ENCODE peak calls at places on chromosomes 7 and 10, in eight cellular contexts. One of them, this sample, is unnamed.
A peak's percentile ranks its signal among the peaks of the same experiment; 100 is the strongest.

GRCh38 chr7:54394877-54395276 is 147.3 kb upstream of the VSTM2A start:
- DNase-seq in NB4: peak; percentile 25
- DNase-seq in hepatocyte: no peak
- DNase-seq in body of pancreas: no peak
- DNase-seq in AG04449: no peak
- DNase-seq in AG10803: no peak
- DNase-seq in kidney epithelial cell: no peak
- DNase-seq in upper lobe of right lung: no peak
- DNase-seq in this sample: no peak

GRCh38 chr10:46530249-46531186 is 25.9 kb downstream of the GPRIN2 start:
- DNase-seq in NB4: peak; percentile 92
- DNase-seq in hepatocyte: peak; percentile 85
- DNase-seq in body of pancreas: peak; percentile 6
- DNase-seq in AG04449: peak; percentile 97
- DNase-seq in AG10803: peak; percentile 98
- DNase-seq in kidney epithelial cell: no peak
- DNase-seq in upper lobe of right lung: no peak
- DNase-seq in this sample: peak; percentile 96

GRCh38 chr7:35424869-35425495 is 171.1 kb upstream of the TBX20 start:
- DNase-seq in NB4: peak; percentile 68
- DNase-seq in hepatocyte: peak; percentile 75
- DNase-seq in body of pancreas: peak; percentile 78
- DNase-seq in AG04449: no peak
- DNase-seq in AG10803: peak; percentile 53
- DNase-seq in kidney epithelial cell: peak; percentile 4
- DNase-seq in upper lobe of right lung: peak; percentile 74
- DNase-seq in this sample: peak; percentile 69

GRCh38 chr7:7693881-7694280 is 24.5 kb downstream of the RPA3 start:
- DNase-seq in NB4: no peak
- DNase-seq in hepatocyte: no peak
- DNase-seq in body of pancreas: no peak
- DNase-seq in AG04449: peak; percentile 70
- DNase-seq in AG10803: peak; percentile 75
- DNase-seq in kidney epithelial cell: peak; percentile 87
- DNase-seq in upper lobe of right lung: no peak
- DNase-seq in this sample: peak; percentile 72

GRCh38 chr7:35495377-35495776 is 199.6 kb downstream of the HERPUD2 start:
- DNase-seq in NB4: no peak
- DNase-seq in hepatocyte: no peak
- DNase-seq in body of pancreas: no peak
- DNase-seq in AG04449: no peak
- DNase-seq in AG10803: no peak
- DNase-seq in kidney epithelial cell: no peak
- DNase-seq in upper lobe of right lung: no peak
- DNase-seq in this sample: no peak

GRCh38 chr10:78494179-78494578 is 460.5 kb downstream of the RPS24 start:
- DNase-seq in NB4: no peak
- DNase-seq in hepatocyte: no peak
- DNase-seq in body of pancreas: no peak
- DNase-seq in AG04449: no peak
- DNase-seq in AG10803: no peak
- DNase-seq in kidney epithelial cell: no peak
- DNase-seq in upper lobe of right lung: no peak
- DNase-seq in this sample: no peak

GRCh38 chr10:5089869-5090268 is 4.3 kb upstream of the AKR1C3 start:
- DNase-seq in NB4: peak; percentile 38
- DNase-seq in hepatocyte: no peak
- DNase-seq in body of pancreas: no peak
- DNase-seq in AG04449: no peak
- DNase-seq in AG10803: peak; percentile 40
- DNase-seq in kidney epithelial cell: no peak
- DNase-seq in upper lobe of right lung: no peak
- DNase-seq in this sample: peak; percentile 60

GRCh38 chr10:27819781-27820531 is 74.3 kb upstream of the MKX start:
- DNase-seq in NB4: no peak
- DNase-seq in hepatocyte: peak; percentile 64
- DNase-seq in body of pancreas: peak; percentile 46
- DNase-seq in AG04449: peak; percentile 34
- DNase-seq in AG10803: peak; percentile 75
- DNase-seq in kidney epithelial cell: peak; percentile 34
- DNase-seq in upper lobe of right lung: no peak
- DNase-seq in this sample: peak; percentile 32

GRCh38 chr7:4694653-4695335 is 12.7 kb downstream of the FOXK1 start:
- DNase-seq in NB4: no peak
- DNase-seq in hepatocyte: peak; percentile 27
- DNase-seq in body of pancreas: peak; percentile 27
- DNase-seq in AG04449: no peak
- DNase-seq in AG10803: peak; percentile 84
- DNase-seq in kidney epithelial cell: no peak
- DNase-seq in upper lobe of right lung: no peak
- DNase-seq in this sample: peak; percentile 85

GRCh38 chr10:73117976-73118743 is 7.9 kb downstream of the NUDT13 start:
- DNase-seq in NB4: peak; percentile 56
- DNase-seq in hepatocyte: peak; percentile 25
- DNase-seq in body of pancreas: no peak
- DNase-seq in AG04449: no peak
- DNase-seq in AG10803: no peak
- DNase-seq in kidney epithelial cell: no peak
- DNase-seq in upper lobe of right lung: no peak
- DNase-seq in this sample: peak; percentile 46

GRCh38 chr10:132462463-132463332 is 65.7 kb downstream of the PWWP2B start:
- DNase-seq in NB4: no peak
- DNase-seq in hepatocyte: no peak
- DNase-seq in body of pancreas: no peak
- DNase-seq in AG04449: no peak
- DNase-seq in AG10803: no peak
- DNase-seq in kidney epithelial cell: no peak
- DNase-seq in upper lobe of right lung: no peak
- DNase-seq in this sample: no peak

GRCh38 chr7:130733866-130734524 is at the start of gene KLF14:
- DNase-seq in NB4: peak; percentile 57
- DNase-seq in hepatocyte: peak; percentile 35
- DNase-seq in body of pancreas: peak; percentile 66
- DNase-seq in AG04449: no peak
- DNase-seq in AG10803: no peak
- DNase-seq in kidney epithelial cell: no peak
- DNase-seq in upper lobe of right lung: peak; percentile 64
- DNase-seq in this sample: no peak

GRCh38 chr7:129801882-129802281 is 150.9 kb downstream of the UBE2H start:
- DNase-seq in NB4: no peak
- DNase-seq in hepatocyte: no peak
- DNase-seq in body of pancreas: no peak
- DNase-seq in AG04449: no peak
- DNase-seq in AG10803: no peak
- DNase-seq in kidney epithelial cell: no peak
- DNase-seq in upper lobe of right lung: no peak
- DNase-seq in this sample: no peak

GRCh38 chr7:124783271-124783670 is 17.7 kb upstream of the GPR37 start:
- DNase-seq in NB4: no peak
- DNase-seq in hepatocyte: no peak
- DNase-seq in body of pancreas: no peak
- DNase-seq in AG04449: no peak
- DNase-seq in AG10803: no peak
- DNase-seq in kidney epithelial cell: no peak
- DNase-seq in upper lobe of right lung: no peak
- DNase-seq in this sample: no peak

GRCh38 chr7:73433924-73434700 is 534 bp downstream of the FZD9 start:
- DNase-seq in NB4: no peak
- DNase-seq in hepatocyte: no peak
- DNase-seq in body of pancreas: peak; percentile 36
- DNase-seq in AG04449: no peak
- DNase-seq in AG10803: no peak
- DNase-seq in kidney epithelial cell: no peak
- DNase-seq in upper lobe of right lung: no peak
- DNase-seq in this sample: no peak

GRCh38 chr7:37462120-37462519 is 13.5 kb upstream of the ELMO1 start:
- DNase-seq in NB4: peak; percentile 20
- DNase-seq in hepatocyte: no peak
- DNase-seq in body of pancreas: no peak
- DNase-seq in AG04449: no peak
- DNase-seq in AG10803: no peak
- DNase-seq in kidney epithelial cell: no peak
- DNase-seq in upper lobe of right lung: no peak
- DNase-seq in this sample: no peak
- TF ChIP-seq CTCF in NB4: no peak
- TF ChIP-seq CTCF in hepatocyte: no peak
- TF ChIP-seq CTCF in body of pancreas: no peak
- TF ChIP-seq CTCF in AG04449: no peak
- TF ChIP-seq CTCF in AG10803: no peak
- TF ChIP-seq CTCF in kidney epithelial cell: no peak
- TF ChIP-seq CTCF in upper lobe of right lung: no peak
- TF ChIP-seq CTCF in this sample: no peak

DNA sequence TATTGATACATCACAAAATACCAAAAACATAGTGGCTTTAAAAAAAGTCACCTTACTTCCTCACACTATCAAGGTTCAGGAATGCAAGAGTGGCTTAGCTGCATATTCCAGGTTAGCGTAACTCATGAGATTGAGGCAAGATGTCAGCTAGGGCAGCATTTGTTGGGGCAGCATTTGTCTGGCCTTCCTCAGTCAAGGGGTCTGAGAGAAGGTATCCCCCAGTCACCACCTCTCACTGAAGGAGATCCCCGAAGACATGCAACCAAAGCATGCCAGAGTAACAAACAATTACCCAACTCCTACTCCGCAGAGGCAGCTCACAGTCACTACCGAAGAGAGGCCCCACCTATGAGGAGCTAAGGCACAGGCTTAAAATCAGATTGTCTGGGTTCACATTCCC is 48.4 kb downstream of the C10orf71 start:
- DNase-seq in NB4: no peak
- DNase-seq in hepatocyte: no peak
- DNase-seq in body of pancreas: no peak
- DNase-seq in AG04449: no peak
- DNase-seq in AG10803: no peak
- DNase-seq in kidney epithelial cell: no peak
- DNase-seq in upper lobe of right lung: no peak
- DNase-seq in this sample: no peak
- H3K4me3 ChIP-seq in NB4: no peak overlapping the region
- H3K4me3 ChIP-seq in hepatocyte: no peak overlapping the region
- H3K4me3 ChIP-seq in body of pancreas: no peak overlapping the region
- H3K4me3 ChIP-seq in AG04449: no peak overlapping the region
- H3K4me3 ChIP-seq in AG10803: no peak overlapping the region
- H3K4me3 ChIP-seq in kidney epithelial cell: no peak overlapping the region
- H3K4me3 ChIP-seq in upper lobe of right lung: no peak overlapping the region
- H3K4me3 ChIP-seq in this sample: no peak overlapping the region

DNA sequence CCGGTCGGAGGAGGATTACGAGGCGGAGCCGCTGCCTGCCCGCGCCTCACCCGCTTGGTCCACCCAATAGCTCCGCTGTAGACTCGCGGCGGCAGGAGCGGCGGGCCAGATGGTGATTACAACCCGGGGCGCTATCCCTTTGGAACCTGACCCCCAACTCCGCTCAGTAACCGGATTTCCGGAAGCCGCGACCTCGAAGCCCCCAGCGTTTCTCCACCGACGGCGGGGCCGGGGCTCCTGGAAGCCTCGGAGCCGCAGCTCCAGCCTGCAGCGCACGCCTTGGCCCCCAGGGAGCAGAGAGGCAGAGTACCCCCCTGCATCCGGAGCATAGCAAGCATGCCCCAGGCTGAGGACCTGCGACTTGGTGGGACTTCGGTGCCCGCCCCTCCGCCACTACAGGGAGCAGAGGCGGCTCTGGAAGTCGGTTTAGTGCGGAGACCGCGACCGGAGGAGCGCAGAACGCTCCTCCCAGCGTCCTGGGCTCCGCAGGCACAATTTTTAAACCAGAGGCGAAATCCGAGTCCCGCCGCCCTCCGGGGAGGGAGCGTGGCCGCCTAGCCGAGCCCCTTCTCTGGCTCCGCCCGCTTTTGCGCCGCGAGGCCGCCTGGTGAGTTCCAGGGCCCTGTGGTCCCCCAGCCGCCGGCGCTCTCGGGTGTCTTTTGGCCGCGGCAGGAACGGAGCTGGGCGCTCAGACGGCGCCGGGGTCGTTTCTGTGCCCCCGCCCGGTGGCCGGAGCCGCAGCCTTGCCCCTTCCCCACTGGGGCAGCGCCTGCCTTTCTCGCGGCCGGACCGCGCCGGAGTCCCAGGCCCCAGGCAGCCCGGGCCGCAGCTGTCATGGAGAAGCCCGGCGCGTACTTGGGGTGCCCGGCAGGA is 28.2 kb upstream of the BMS1 start:
- DNase-seq in NB4: peak; percentile 47
- DNase-seq in hepatocyte: peak; percentile 53
- DNase-seq in body of pancreas: peak; percentile 65
- DNase-seq in AG04449: no peak
- DNase-seq in AG10803: no peak
- DNase-seq in kidney epithelial cell: no peak
- DNase-seq in upper lobe of right lung: peak; percentile 71
- DNase-seq in this sample: peak; percentile 9
- TF ChIP-seq CTCF in NB4: no peak
- TF ChIP-seq CTCF in hepatocyte: no peak
- TF ChIP-seq CTCF in body of pancreas: no peak
- TF ChIP-seq CTCF in AG04449: no peak
- TF ChIP-seq CTCF in AG10803: no peak
- TF ChIP-seq CTCF in kidney epithelial cell: no peak
- TF ChIP-seq CTCF in upper lobe of right lung: peak; percentile 8
- TF ChIP-seq CTCF in this sample: no peak

GRCh38 chr10:3776796-3777571 is 8.0 kb downstream of the KLF6 start:
- DNase-seq in NB4: no peak
- DNase-seq in hepatocyte: peak; percentile 77
- DNase-seq in body of pancreas: peak; percentile 65
- DNase-seq in AG04449: no peak
- DNase-seq in AG10803: peak; percentile 96
- DNase-seq in kidney epithelial cell: no peak
- DNase-seq in upper lobe of right lung: no peak
- DNase-seq in this sample: peak; percentile 92

GRCh38 chr10:3777876-3778707 is 6.9 kb downstream of the KLF6 start:
- DNase-seq in NB4: no peak
- DNase-seq in hepatocyte: no peak
- DNase-seq in body of pancreas: no peak
- DNase-seq in AG04449: no peak
- DNase-seq in AG10803: peak; percentile 19
- DNase-seq in kidney epithelial cell: no peak
- DNase-seq in upper lobe of right lung: no peak
- DNase-seq in this sample: peak; percentile 43

GRCh38 chr10:3779146-3779707 is 5.8 kb downstream of the KLF6 start:
- DNase-seq in NB4: no peak
- DNase-seq in hepatocyte: no peak
- DNase-seq in body of pancreas: peak; percentile 36
- DNase-seq in AG04449: no peak
- DNase-seq in AG10803: peak; percentile 44
- DNase-seq in kidney epithelial cell: no peak
- DNase-seq in upper lobe of right lung: no peak
- DNase-seq in this sample: peak; percentile 58

GRCh38 chr10:3780056-3780765 is 4.8 kb downstream of the KLF6 start:
- DNase-seq in NB4: no peak
- DNase-seq in hepatocyte: no peak
- DNase-seq in body of pancreas: peak; percentile 54
- DNase-seq in AG04449: no peak
- DNase-seq in AG10803: peak; percentile 85
- DNase-seq in kidney epithelial cell: no peak
- DNase-seq in upper lobe of right lung: no peak
- DNase-seq in this sample: peak; percentile 65

GRCh38 chr10:3778708-3779108 is 6.3 kb downstream of the KLF6 start:
- DNase-seq in NB4: no peak
- DNase-seq in hepatocyte: no peak
- DNase-seq in body of pancreas: no peak
- DNase-seq in AG04449: no peak
- DNase-seq in AG10803: peak; percentile 19
- DNase-seq in kidney epithelial cell: no peak
- DNase-seq in upper lobe of right lung: no peak
- DNase-seq in this sample: peak; percentile 54
- H3K4me3 ChIP-seq in NB4: no peak overlapping the region
- H3K4me3 ChIP-seq in hepatocyte: no peak overlapping the region
- H3K4me3 ChIP-seq in body of pancreas: no peak overlapping the region
- H3K4me3 ChIP-seq in AG04449: no peak overlapping the region
- H3K4me3 ChIP-seq in AG10803: peak overlapping the region; percentile 18
- H3K4me3 ChIP-seq in kidney epithelial cell: no peak overlapping the region
- H3K4me3 ChIP-seq in upper lobe of right lung: peak overlapping the region; percentile 89
- H3K4me3 ChIP-seq in this sample: peak overlapping the region; percentile 100